ENCODE peak calls at places on chromosomes 3 and 15, in four cellular contexts. K is IMR-90, I is K562, Z is GM12878. L is an unnamed sample.
A peak's percentile ranks its signal among the peaks of the same experiment; 100 is the strongest.

GRCh38 chr15:42059661-42060476 is 34.5 kb downstream of the PLA2G4D start:
- DNase-seq in K (peak; percentile 21), I (peak; percentile 68), Z (no peak), L (peak; percentile 63)

GRCh38 chr3:108914774-108915641 is 38.7 kb downstream of the GUCA1C start:
- DNase-seq in K (peak; percentile 63), I (peak; percentile 57), Z (peak; percentile 19), L (peak; percentile 69)

GRCh38 chr3:192919895-192920294 is 2.2 kb upstream of the MB21D2 start:
- DNase-seq in K (no peak), I (no peak), Z (no peak), L (no peak)

GRCh38 chr3:170953736-170954135 is 45.3 kb upstream of the EIF5A2 start:
- DNase-seq in K (no peak), I (peak; percentile 20), Z (no peak), L (no peak)

GRCh38 chr15:52678036-52678467 is 1.1 kb downstream of the ATOSA start:
- DNase-seq in K (peak; percentile 65), I (peak; percentile 61), Z (no peak), L (peak; percentile 73)

GRCh38 chr3:152879790-152880174 is 44.9 kb downstream of the P2RY1 start:
- DNase-seq in K (no peak), I (no peak), Z (no peak), L (no peak)

GRCh38 chr3:179068779-179069530 is 2.7 kb downstream of the ZMAT3 start:
- DNase-seq in K (peak; percentile 40), I (peak; percentile 52), Z (no peak), L (peak; percentile 42)

GRCh38 chr3:14227866-14228265 is 49.2 kb downstream of the LSM3 start:
- DNase-seq in K (peak; percentile 54), I (no peak), Z (no peak), L (no peak)

GRCh38 chr3:135784557-135784956 is 181.0 kb upstream of the PPP2R3A start:
- DNase-seq in K (no peak), I (no peak), Z (peak; percentile 5), L (no peak)

GRCh38 chr3:174170248-174170647 is 688.9 kb upstream of the NAALADL2 start:
- DNase-seq in K (peak; percentile 10), I (no peak), Z (no peak), L (no peak)

GRCh38 chr3:47228088-47228487 is 54.5 kb downstream of the KIF9 start:
- DNase-seq in K (no peak), I (no peak), Z (no peak), L (no peak)

GRCh38 chr3:196569003-196569516 is 600 bp downstream of the FBXO45 start:
- DNase-seq in K (peak; percentile 26), I (peak; percentile 50), Z (no peak), L (peak; percentile 36)

GRCh38 chr15:62360286-62360685 is 195.2 kb upstream of the C2CD4B start:
- DNase-seq in K (peak; percentile 4), I (no peak), Z (no peak), L (no peak)

GRCh38 chr3:129576514-129577345 is 29.7 kb downstream of the PLXND1 start:
- DNase-seq in K (no peak), I (no peak), Z (peak; percentile 35), L (peak; percentile 37)

GRCh38 chr3:78868570-78868969 is 899.2 kb downstream of the ROBO1 start:
- DNase-seq in K (no peak), I (no peak), Z (no peak), L (no peak)

GRCh38 chr3:138914870-138915502 is 32.0 kb downstream of the FOXL2 start:
- DNase-seq in K (peak; percentile 62), I (peak; percentile 80), Z (no peak), L (peak; percentile 88)

GRCh38 chr15:74937226-74937601 is 659 bp downstream of the COX5A start:
- DNase-seq in K (no peak), I (no peak), Z (no peak), L (peak; percentile 34)

GRCh38 chr15:99732711-99733267 is 448 bp downstream of the LYSMD4 start:
- DNase-seq in K (no peak), I (peak; percentile 48), Z (no peak), L (no peak)

GRCh38 chr3:176992565-176992964 is 204.7 kb downstream of the TBL1XR1 start:
- DNase-seq in K (no peak), I (no peak), Z (no peak), L (no peak)

DNA sequence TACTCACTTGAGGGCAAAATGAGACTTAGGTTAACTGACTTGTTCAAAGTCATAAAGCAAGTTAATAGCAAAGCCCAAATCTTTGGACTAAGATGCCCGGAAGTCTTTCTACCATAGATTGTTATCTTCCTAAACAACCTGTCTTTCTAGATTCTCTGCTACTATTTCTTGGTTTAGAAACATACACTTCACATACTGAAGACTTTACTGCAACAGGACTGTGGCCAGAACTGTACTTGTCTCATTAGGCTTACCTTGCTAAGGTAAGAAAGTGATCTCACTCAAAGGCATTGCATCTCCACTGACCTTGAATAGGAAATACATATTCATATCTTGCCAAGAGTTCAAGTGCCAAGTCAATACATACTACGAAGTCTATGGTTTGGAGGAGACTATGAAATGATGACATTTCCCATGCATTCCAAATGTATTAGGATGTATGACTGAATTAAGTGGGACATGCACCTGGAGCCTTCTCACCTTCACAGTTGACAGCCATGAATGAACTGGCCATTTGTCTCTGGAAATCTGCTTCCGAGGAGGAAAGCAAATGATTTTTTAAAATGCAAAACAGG is 5.0 kb downstream of the ZDHHC3 start:
- DNase-seq in K (no peak), I (no peak), Z (no peak), L (no peak)
- H3K4me1 ChIP-seq in K (peaks cover 4% of the 10 kb centered on the region), I (peaks cover 50% of the 10 kb centered on the region), Z (peaks cover 21% of the 10 kb centered on the region), L (peaks cover 6% of the 10 kb centered on the region)

DNA sequence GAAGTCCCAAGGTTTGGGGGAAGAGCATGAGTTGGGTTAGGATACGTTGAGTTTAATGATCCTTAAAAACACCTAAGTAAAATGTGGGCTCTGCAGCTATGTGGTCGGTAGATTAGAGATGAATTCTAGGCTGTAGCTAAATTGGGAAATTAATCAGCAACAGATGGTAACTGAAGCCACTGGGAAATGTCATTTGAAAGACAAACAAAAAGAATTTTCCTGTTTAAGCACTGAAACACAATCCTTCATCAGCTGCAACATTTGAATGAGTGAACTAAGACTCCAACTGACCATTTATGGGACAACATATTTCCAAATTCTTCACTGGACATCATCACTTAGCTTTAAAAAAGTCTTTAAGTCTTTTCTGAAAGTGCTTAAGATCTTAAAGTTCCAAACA is 226.9 kb downstream of the ZNF385D start:
- DNase-seq in K (no peak), I (no peak), Z (no peak), L (no peak)
- TF ChIP-seq FOS in K (no peak), I (no peak), Z (no peak), L (no peak)

GRCh38 chr15:40912478-40912877 is 16.7 kb upstream of the DLL4 start:
- DNase-seq in K (no peak), I (no peak), Z (no peak), L (no peak)

GRCh38 chr15:40915106-40915661 is 14.0 kb upstream of the DLL4 start:
- DNase-seq in K (no peak), I (no peak), Z (no peak), L (peak; percentile 55)

GRCh38 chr15:40915679-40916078 is 13.5 kb upstream of the DLL4 start:
- DNase-seq in K (no peak), I (no peak), Z (no peak), L (no peak)

GRCh38 chr15:40914486-40914885 is 14.7 kb upstream of the DLL4 start:
- DNase-seq in K (no peak), I (peak; percentile 45), Z (no peak), L (no peak)

DNA sequence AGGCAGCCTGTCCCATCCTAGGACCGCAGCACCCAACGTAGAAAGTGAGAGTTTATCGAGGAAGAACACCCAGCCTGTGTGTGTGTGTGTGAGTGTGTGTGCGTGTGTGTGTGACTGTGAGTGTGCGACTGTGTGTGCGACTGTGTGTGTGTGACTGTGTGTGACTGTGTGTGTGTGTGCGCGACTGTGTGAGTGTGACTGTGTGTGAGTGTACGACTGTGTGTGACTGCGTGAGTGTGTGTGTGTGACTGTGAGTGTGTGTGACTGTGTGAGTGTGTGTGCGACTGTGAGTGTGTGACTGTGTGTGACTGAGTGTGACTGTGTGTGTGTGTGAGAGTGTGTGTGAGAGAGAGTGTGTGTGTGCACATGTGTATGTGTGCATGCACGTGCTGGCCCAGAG is 15.1 kb upstream of the DLL4 start:
- DNase-seq in K (no peak), I (no peak), Z (no peak), L (no peak)
- H3K4me1 ChIP-seq in K (peaks cover 4% of the 10 kb centered on the region), I (no peaks in the 10 kb centered on the region), Z (peaks cover 9% of the 10 kb centered on the region), L (peaks cover 36% of the 10 kb centered on the region)

GRCh38 chr3:64163755-64164148 is 61.5 kb downstream of the PRICKLE2 start:
- DNase-seq in K (peak; percentile 96), I (no peak), Z (peak; percentile 25), L (no peak)
- TF ChIP-seq FOS in K (peak; percentile 27), I (no peak), Z (no peak), L (no peak)

L was measured in endothelial cell of umbilical vein.